ENCODE peak calls at places on chromosomes 4 and X, in four cellular contexts. G, E, P and I are unnamed samples.

GRCh38 chr4:149409186-149410056 is 406.2 kb downstream of the IQCM start:
- DNase-seq in G (peak; percentile 80), E (no peak), P (no peak), I (peak; percentile 19)

GRCh38 chrX:13756381-13756780 is 21.8 kb downstream of the OFD1 start:
- DNase-seq in E (no peak), G (no peak), P (no peak), I (no peak)

GRCh38 chr4:6776920-6777635 is 5.4 kb upstream of the KIAA0232 start:
- DNase-seq in E (no peak), G (no peak), P (no peak), I (no peak)

GRCh38 chr4:116217781-116218180 is 867.6 kb downstream of the TRAM1L1 start:
- DNase-seq in P (no peak), G (no peak), E (no peak), I (no peak)

GRCh38 chr4:77990456-77990855 is 66.7 kb upstream of the FRAS1 start:
- DNase-seq in E (no peak), P (no peak), G (no peak), I (no peak)

GRCh38 chrX:136030357-136031225 is 45.4 kb downstream of the SLC9A6 start:
- DNase-seq in P (no peak), E (no peak), G (peak; percentile 82), I (peak; percentile 70)

GRCh38 chrX:104112326-104112951 is at the start of gene ZCCHC18:
- DNase-seq in P (peak; percentile 53), E (no peak), G (peak; percentile 55), I (peak; percentile 39)

GRCh38 chr4:187380181-187380581 is 615.4 kb upstream of the ZFP42 start:
- DNase-seq in G (no peak), E (peak; percentile 34), P (peak; percentile 28), I (no peak)

GRCh38 chrX:24241822-24242648 is 71.8 kb downstream of the SUPT20HL2 start:
- DNase-seq in E (peak; percentile 74), G (peak; percentile 38), P (peak; percentile 64), I (no peak)

GRCh38 chr4:178148106-178148505 is 705.9 kb upstream of the AGA start:
- DNase-seq in E (no peak), P (no peak), G (no peak), I (no peak)

GRCh38 chrX:111445485-111445884 is 33.5 kb upstream of the DCX start:
- DNase-seq in P (peak; percentile 46), G (no peak), E (no peak), I (no peak)

GRCh38 chrX:110965409-110965808 is 130.6 kb upstream of the PAK3 start:
- DNase-seq in P (peak; percentile 18), G (no peak), E (no peak), I (no peak)

GRCh38 chr4:153931804-153932203 is 142.9 kb upstream of the SFRP2 start:
- DNase-seq in G (no peak), P (peak; percentile 9), E (no peak), I (no peak)

GRCh38 chrX:1511150-1511549 is 25.8 kb downstream of the P2RY8 start:
- DNase-seq in G (no peak), E (no peak), P (no peak), I (no peak)

GRCh38 chr4:164343472-164343976 is 410.4 kb upstream of the SMIM31 start:
- DNase-seq in P (no peak), E (no peak), G (no peak), I (no peak)

GRCh38 chr4:150561338-150561737 is 20.6 kb upstream of the MAB21L2 start:
- DNase-seq in G (no peak), E (no peak), P (no peak), I (no peak)

GRCh38 chr4:72496119-72496518 is 72.9 kb downstream of the ADAMTS3 start:
- DNase-seq in E (no peak), G (no peak), P (no peak), I (no peak)

GRCh38 chr4:113901994-113902787 is 77.3 kb downstream of the ARSJ start:
- DNase-seq in G (no peak), E (peak; percentile 85), P (no peak), I (no peak)

GRCh38 chr4:67036791-67037190 is 508.5 kb downstream of the CENPC start:
- DNase-seq in E (no peak), P (no peak), G (no peak), I (no peak)

GRCh38 chr4:74975848-74976824 is 43.2 kb downstream of the PARM1 start:
- DNase-seq in E (no peak), P (no peak), G (peak; percentile 58), I (no peak)

GRCh38 chr4:15753786-15754185 is 24.3 kb upstream of the CD38 start:
- DNase-seq in G (peak; percentile 87), E (peak; percentile 3), P (no peak), I (no peak)

GRCh38 chr4:10095296-10095991 is 21.2 kb downstream of the WDR1 start:
- DNase-seq in P (peak; percentile 29), G (peak; percentile 31), E (no peak), I (no peak)

GRCh38 chr4:81589191-81589720 is 117.5 kb upstream of the RASGEF1B start:
- DNase-seq in E (no peak), G (no peak), P (no peak), I (no peak)

GRCh38 chr4:52864816-52865215 is 2.7 kb downstream of the RASL11B start:
- DNase-seq in P (no peak), G (no peak), E (no peak), I (no peak)

GRCh38 chrX:71607488-71607887 is 10.8 kb downstream of the CXCR3 start:
- DNase-seq in E (no peak), P (no peak), G (no peak), I (no peak)
- TF ChIP-seq CTCF in E (no peak), P (no peak), G (no peak), I (no peak)

GRCh38 chr4:146510942-146511341 is 10.8 kb downstream of the SLC10A7 start:
- DNase-seq in E (no peak), P (no peak), G (no peak), I (no peak)
- TF ChIP-seq CTCF in E (no peak), P (no peak), G (no peak), I (no peak)

GRCh38 chrX:68698955-68699354 is 51.5 kb downstream of the STARD8 start:
- DNase-seq in P (no peak), G (no peak), E (peak; percentile 73), I (no peak)
- TF ChIP-seq CTCF in P (no peak), G (no peak), E (peak; percentile 12), I (no peak)

GRCh38 chr4:48269861-48270515 is 350 bp upstream of the TEC start:
- DNase-seq in G (peak; percentile 94), E (peak; percentile 94), P (peak; percentile 97), I (peak; percentile 95)
- TF ChIP-seq CTCF in G (peak; percentile 34), E (no peak), P (peak; percentile 18), I (peak; percentile 5)

DNA sequence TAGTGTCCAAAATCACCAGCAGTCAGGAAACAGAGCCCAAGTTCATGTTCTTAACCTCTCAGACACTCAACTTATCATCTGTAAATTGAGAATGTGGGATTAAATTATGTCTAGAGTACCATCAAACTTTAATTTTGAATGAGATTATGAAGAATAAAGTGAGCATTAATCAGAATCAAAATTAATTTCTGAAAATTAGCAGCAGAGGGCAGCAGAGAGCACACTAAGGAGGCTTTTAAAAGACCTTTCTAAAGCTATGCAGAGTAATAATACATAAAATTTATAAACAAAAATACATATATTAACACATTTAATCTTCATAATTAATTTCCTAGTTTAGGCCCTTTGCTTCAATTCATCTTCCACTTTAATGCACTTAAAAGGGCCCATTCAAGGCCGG is 7.1 kb downstream of the TASL start:
- DNase-seq in G (no peak), P (peak; percentile 44), E (no peak), I (no peak)
- TF ChIP-seq CTCF in G (peak; percentile 38), P (peak; percentile 14), E (peak; percentile 53), I (peak; percentile 28)

GRCh38 chr4:170423137-170423536 is 333.4 kb upstream of the AADAT start:
- DNase-seq in G (no peak), P (no peak), E (no peak), I (no peak)

DNA sequence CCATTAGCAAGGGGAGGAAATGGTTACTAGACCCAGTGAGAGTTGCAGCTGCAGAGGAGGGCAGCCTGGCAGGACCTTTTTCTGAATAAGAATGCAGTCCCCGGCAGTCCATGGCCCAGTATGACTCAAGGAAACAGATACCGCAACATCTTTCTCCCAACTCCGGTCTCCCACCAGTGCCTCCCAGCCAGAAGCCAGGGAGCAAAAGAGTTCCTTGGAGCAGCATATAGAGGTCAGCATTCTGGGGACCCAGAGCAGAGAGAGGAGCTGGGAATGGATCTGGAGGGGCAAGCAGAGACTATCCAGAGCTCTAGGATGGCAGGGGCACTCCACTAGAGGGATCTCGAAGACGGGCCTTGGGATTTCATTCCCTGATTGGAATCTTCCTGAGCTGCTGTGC is 339.2 kb upstream of the AADAT start:
- DNase-seq in E (no peak), P (no peak), G (no peak), I (no peak)
- TF ChIP-seq CTCF in E (no peak), P (no peak), G (no peak), I (no peak)